ENCODE peak calls at places on chromosomes 16 and 17, in nine cellular contexts. Q is A549, H is fibroblast of pulmonary artery, U is astrocyte of the spinal cord, J is lung, M is AG04449, G is thoracic aorta, F is tibial nerve, O is Panc1. Z is an unnamed sample.

GRCh38 chr16:77076839-77077238 is 114.2 kb upstream of the MON1B start:
- DNase-seq in Q (no peak), H (no peak), U (no peak), J (no peak), M (no peak), G (no peak), F (no peak), O (no peak), Z (no peak)

GRCh38 chr16:49081556-49081955 is 200.1 kb downstream of the CBLN1 start:
- DNase-seq in Q (no peak), H (no peak), U (no peak), J (no peak), M (no peak), G (no peak), F (no peak), O (no peak), Z (no peak)

GRCh38 chr17:22511431-22511830 is 819.1 kb downstream of the KCNJ18 start:
- DNase-seq in Q (no peak), H (no peak), U (no peak), J (no peak), M (no peak), G (no peak), F (no peak), O (no peak), Z (no peak)

GRCh38 chr17:48351916-48352332 is 78.1 kb downstream of the SKAP1 start:
- DNase-seq in Q (peak), H (peak), U (peak), J (no peak), M (no peak), G (no peak), F (no peak), O (no peak), Z (peak)

GRCh38 chr17:74212262-74212912 is 984 bp upstream of the TTYH2 start:
- DNase-seq in Q (no peak), H (no peak), U (no peak), J (no peak), M (no peak), G (no peak), F (no peak), O (no peak), Z (no peak)

GRCh38 chr17:7070712-7071111 is 9.3 kb downstream of the CLEC10A start:
- DNase-seq in Q (no peak), H (no peak), U (no peak), J (no peak), M (no peak), G (no peak), F (no peak), O (no peak), Z (no peak)

GRCh38 chr17:68595986-68596385 is 5.2 kb downstream of the FAM20A start:
- DNase-seq in Q (no peak), H (no peak), U (no peak), J (no peak), M (no peak), G (no peak), F (no peak), O (no peak), Z (no peak)

GRCh38 chr17:36979585-36979941 is 30.8 kb downstream of the AATF start:
- DNase-seq in Q (no peak), H (no peak), U (no peak), J (no peak), M (no peak), G (no peak), F (no peak), O (no peak), Z (no peak)

GRCh38 chr17:56699186-56699895 is 105.8 kb downstream of the NOG start:
- DNase-seq in Q (peak), H (peak), U (peak), J (peak), M (peak), G (peak), F (peak), O (peak), Z (peak)

GRCh38 chr17:3828151-3828851 is 17.7 kb downstream of the NCBP3 start:
- DNase-seq in Q (no peak), H (no peak), U (peak), J (no peak), M (peak), G (no peak), F (no peak), O (no peak), Z (no peak)

GRCh38 chr17:4509402-4509801 is 10.7 kb downstream of the SPNS2 start:
- DNase-seq in Q (no peak), H (no peak), U (peak), J (no peak), M (no peak), G (no peak), F (no peak), O (no peak), Z (no peak)

GRCh38 chr17:19010729-19011505 is 6.4 kb upstream of the FAM83G start:
- DNase-seq in Q (peak), H (no peak), U (no peak), J (no peak), M (no peak), G (no peak), F (no peak), O (no peak), Z (peak)

GRCh38 chr17:82529914-82530300 is 10.4 kb downstream of the FOXK2 start:
- DNase-seq in Q (no peak), H (no peak), U (no peak), J (no peak), M (no peak), G (no peak), F (no peak), O (no peak), Z (no peak)

GRCh38 chr16:11257131-11257938 is 1.3 kb upstream of the SOCS1 start:
- DNase-seq in Q (peak), H (peak), U (peak), J (peak), M (no peak), G (no peak), F (peak), O (no peak), Z (peak)

GRCh38 chr17:27808629-27809028 is 8.3 kb upstream of the NOS2 start:
- DNase-seq in Q (no peak), H (no peak), U (no peak), J (no peak), M (no peak), G (no peak), F (no peak), O (no peak), Z (no peak)

GRCh38 chr17:64133546-64134215 is 3.7 kb upstream of the ERN1 start:
- DNase-seq in Q (peak), H (peak), U (peak), J (no peak), M (no peak), G (no peak), F (no peak), O (peak), Z (peak)

GRCh38 chr17:56929362-56929969 is 15.6 kb upstream of the TRIM25 start:
- DNase-seq in Q (no peak), H (no peak), U (peak), J (no peak), M (no peak), G (no peak), F (no peak), O (no peak), Z (peak)

GRCh38 chr16:67431077-67431804 is at the start of gene HSD11B2:
- DNase-seq in Q (peak), H (peak), U (peak), J (peak), M (no peak), G (no peak), F (no peak), O (no peak), Z (peak)

GRCh38 chr17:47220531-47220999 is 11.4 kb downstream of the MYL4 start:
- DNase-seq in Q (no peak), H (no peak), U (no peak), J (no peak), M (no peak), G (no peak), F (no peak), O (no peak), Z (no peak)

GRCh38 chr16:58509256-58510096 is 5.8 kb upstream of the SETD6 start:
- DNase-seq in Q (no peak), H (no peak), U (no peak), J (no peak), M (no peak), G (no peak), F (no peak), O (no peak), Z (no peak)

GRCh38 chr16:719815-720506 is 985 bp upstream of the ANTKMT start:
- DNase-seq in Q (peak), H (no peak), U (no peak), J (no peak), M (no peak), G (no peak), F (no peak), O (no peak), Z (peak)

GRCh38 chr16:75042423-75043174 is 43.8 kb downstream of the ZNRF1 start:
- DNase-seq in Q (no peak), H (no peak), U (no peak), J (no peak), M (no peak), G (no peak), F (no peak), O (no peak), Z (no peak)

GRCh38 chr16:30896203-30896889 is at the start of gene CTF1:
- DNase-seq in Q (no peak), H (peak), U (peak), J (peak), M (peak), G (no peak), F (peak), O (no peak), Z (peak)

GRCh38 chr17:52207786-52208185 is 49.3 kb upstream of the CA10 start:
- DNase-seq in Q (no peak), H (no peak), U (no peak), J (no peak), M (no peak), G (no peak), F (no peak), O (no peak), Z (no peak)

GRCh38 chr16:49575352-49576172 is 202.0 kb downstream of the C16orf78 start:
- DNase-seq in Q (no peak), H (no peak), U (no peak), J (no peak), M (no peak), G (no peak), F (peak), O (no peak), Z (no peak)

GRCh38 chr16:56389554-56389953 is 35.8 kb downstream of the AMFR start:
- DNase-seq in Q (peak), H (peak), U (peak), J (no peak), M (peak), G (no peak), F (no peak), O (no peak), Z (peak)

DNA sequence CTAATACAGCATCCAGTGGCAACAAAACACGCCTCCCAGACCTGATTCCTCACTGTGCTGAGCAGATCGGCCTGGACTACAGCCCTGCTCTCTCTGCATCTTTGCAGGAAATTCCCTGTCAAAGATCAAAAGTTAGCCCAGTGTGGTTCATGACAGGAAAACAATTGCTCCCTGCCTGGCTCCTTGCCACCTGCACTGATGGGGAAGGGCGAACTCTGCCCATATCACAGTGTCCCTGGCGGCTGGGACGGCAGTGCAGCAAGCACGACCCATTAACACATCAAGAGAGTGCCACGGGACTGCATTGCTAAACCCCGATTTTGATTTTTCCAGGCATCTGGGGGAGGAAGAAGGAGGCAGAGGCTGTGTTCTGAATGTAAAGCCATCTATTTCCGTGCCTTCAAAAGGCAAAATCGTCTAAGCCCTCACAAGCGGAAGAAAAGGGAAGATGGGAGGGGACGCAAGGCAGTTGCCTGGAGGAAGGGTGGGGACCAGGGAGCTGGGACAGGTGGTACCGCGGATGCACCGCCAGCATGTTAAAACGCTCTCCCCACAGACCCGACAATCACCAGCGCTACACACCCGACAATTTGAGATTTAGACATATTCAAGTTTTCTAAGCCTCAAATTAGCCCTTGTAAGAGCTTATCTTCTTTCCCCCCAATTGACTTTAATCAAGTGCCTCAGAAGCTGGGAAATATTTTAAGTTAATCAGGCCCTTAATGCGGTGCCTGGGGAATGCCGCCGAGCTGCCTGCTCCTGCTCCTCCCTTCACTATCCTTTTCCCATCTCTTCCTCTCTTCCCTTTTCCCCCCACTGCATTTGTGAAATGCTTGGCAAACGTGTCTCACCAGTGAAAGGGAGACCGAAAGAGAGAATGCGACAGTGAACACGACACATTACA is 238.8 kb upstream of the CDH5 start:
- DNase-seq in Q (no peak), H (peak), U (no peak), J (no peak), M (no peak), G (no peak), F (peak), O (no peak), Z (no peak)
- TF ChIP-seq CTCF in Q (no peak), H (peak), U (no peak), J (no peak), M (no peak), G (no peak), F (peak), O (no peak), Z (no peak)

GRCh38 chr16:51287231-51287630 is 136.2 kb upstream of the SALL1 start:
- DNase-seq in Q (no peak), H (no peak), U (no peak), J (no peak), M (no peak), G (no peak), F (no peak), O (no peak), Z (no peak)
- TF ChIP-seq CTCF in Q (no peak), H (no peak), U (no peak), J (no peak), M (no peak), G (no peak), F (no peak), O (no peak), Z (no peak)

GRCh38 chr16:85027968-85028637 is 508 bp downstream of the KIAA0513 start:
- DNase-seq in Q (no peak), H (no peak), U (no peak), J (no peak), M (no peak), G (no peak), F (no peak), O (no peak), Z (no peak)
- TF ChIP-seq CTCF in Q (no peak), H (no peak), U (peak), J (no peak), M (peak), G (peak), F (no peak), O (no peak), Z (no peak)

DNA sequence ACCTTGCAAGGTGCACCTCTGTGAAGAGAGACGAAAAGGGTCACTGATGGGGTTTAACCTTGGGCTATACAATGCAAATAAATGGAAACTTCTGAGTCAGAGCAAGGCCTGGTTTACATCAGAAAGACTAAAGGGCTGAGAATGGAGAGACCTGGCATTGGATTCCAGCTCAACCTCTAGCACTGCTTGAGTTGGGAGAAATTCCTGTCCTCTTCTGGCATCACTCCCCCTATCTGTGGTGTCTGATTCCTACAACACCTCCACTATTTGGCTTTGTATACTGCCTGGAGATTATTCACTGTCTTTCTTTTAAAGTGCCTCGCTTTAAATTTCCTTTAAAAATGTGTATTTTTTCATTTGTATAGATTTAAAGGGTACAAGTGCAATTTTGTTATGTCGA is 68.8 kb downstream of the GPR139 start:
- DNase-seq in Q (no peak), H (no peak), U (no peak), J (no peak), M (no peak), G (no peak), F (no peak), O (no peak), Z (no peak)
- TF ChIP-seq CTCF in Q (no peak), H (no peak), U (no peak), J (no peak), M (no peak), G (no peak), F (no peak), O (peak), Z (no peak)

GRCh38 chr16:64408699-64409098 is 713.2 kb downstream of the CDH11 start:
- DNase-seq in Q (no peak), H (no peak), U (no peak), J (no peak), M (no peak), G (no peak), F (no peak), O (no peak), Z (no peak)
- TF ChIP-seq CTCF in Q (no peak), H (no peak), U (no peak), J (no peak), M (no peak), G (no peak), F (no peak), O (no peak), Z (no peak)

GRCh38 chr16:80824623-80825364 is 20.4 kb upstream of the CDYL2 start:
- DNase-seq in Q (peak), H (peak), U (peak), J (no peak), M (no peak), G (no peak), F (peak), O (peak), Z (peak)

GRCh38 chr16:80828495-80828894 is 24.1 kb upstream of the CDYL2 start:
- DNase-seq in Q (no peak), H (no peak), U (no peak), J (no peak), M (no peak), G (no peak), F (no peak), O (no peak), Z (no peak)

GRCh38 chr16:80831039-80831438 is 26.6 kb upstream of the CDYL2 start:
- DNase-seq in Q (no peak), H (no peak), U (no peak), J (no peak), M (no peak), G (no peak), F (no peak), O (no peak), Z (no peak)

GRCh38 chr16:80825365-80825758 is 21.0 kb upstream of the CDYL2 start:
- DNase-seq in Q (no peak), H (no peak), U (no peak), J (no peak), M (no peak), G (no peak), F (no peak), O (no peak), Z (no peak)

DNA sequence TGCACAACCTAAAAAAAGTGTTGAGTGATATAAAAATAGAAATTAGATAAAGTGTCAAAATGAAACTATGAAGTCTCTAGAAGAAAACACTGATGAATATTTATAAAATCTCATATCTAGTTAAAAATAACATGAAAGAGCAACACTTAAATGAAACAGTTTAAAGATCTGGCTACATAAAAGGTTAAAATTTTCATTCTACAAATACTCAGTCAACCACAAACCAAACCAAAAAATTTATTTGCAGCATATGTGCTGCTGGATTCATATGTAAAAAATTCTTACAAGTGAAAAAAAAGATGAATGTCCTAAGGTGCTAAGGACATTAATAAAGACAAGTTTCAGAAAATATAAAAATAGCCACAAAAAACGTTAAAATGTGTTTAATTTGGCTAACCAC is 22.6 kb upstream of the CDYL2 start:
- DNase-seq in Q (no peak), H (no peak), U (no peak), J (no peak), M (no peak), G (no peak), F (no peak), O (no peak), Z (no peak)
- TF ChIP-seq CTCF in Q (no peak), H (no peak), U (no peak), J (no peak), M (no peak), G (no peak), F (no peak), O (no peak), Z (no peak)

GRCh38 chr17:62692159-62692651 is 64.7 kb downstream of the MRC2 start:
- DNase-seq in Q (no peak), H (no peak), U (no peak), J (no peak), M (no peak), G (no peak), F (no peak), O (no peak), Z (no peak)

GRCh38 chr17:62689441-62690167 is 62.1 kb downstream of the MRC2 start:
- DNase-seq in Q (no peak), H (no peak), U (no peak), J (no peak), M (no peak), G (no peak), F (no peak), O (no peak), Z (no peak)

GRCh38 chr17:62687997-62688396 is 60.5 kb downstream of the MRC2 start:
- DNase-seq in Q (no peak), H (no peak), U (no peak), J (no peak), M (no peak), G (no peak), F (no peak), O (no peak), Z (no peak)

GRCh38 chr17:62688398-62689140 is 61.1 kb downstream of the MRC2 start:
- DNase-seq in Q (no peak), H (no peak), U (no peak), J (no peak), M (no peak), G (no peak), F (no peak), O (no peak), Z (no peak)

DNA sequence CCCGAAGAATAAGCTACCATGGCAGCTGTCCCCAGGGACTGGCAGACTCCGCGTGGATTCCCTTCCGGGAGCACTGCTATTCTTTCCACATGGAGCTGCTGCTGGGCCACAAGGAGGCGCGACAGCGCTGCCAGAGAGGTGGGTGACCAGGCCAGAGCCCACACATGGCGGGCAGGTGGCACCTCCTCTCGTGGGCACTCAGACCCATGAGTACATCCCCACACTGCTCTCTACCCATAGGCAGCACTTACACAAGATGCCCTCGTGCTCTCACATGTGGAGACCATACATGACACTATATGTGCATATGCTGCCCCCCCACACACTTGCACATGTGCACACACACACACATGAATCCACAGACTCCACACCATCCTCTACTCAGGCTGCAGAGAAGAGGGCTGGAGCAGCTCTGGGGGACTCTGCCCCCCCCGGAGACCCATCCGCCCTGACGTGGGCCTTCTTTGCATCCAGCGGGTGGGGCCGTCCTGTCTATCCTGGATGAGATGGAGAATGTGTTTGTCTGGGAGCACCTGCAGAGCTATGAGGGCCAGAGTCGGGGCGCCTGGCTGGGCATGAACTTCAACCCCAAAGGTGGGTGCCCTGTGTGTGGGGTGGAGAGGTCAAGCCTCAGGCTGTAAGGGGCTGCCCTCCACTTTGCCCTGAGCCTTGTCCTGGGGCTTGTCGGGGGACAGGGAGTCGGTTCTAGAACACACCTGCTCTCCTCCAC is 62.9 kb downstream of the MRC2 start:
- DNase-seq in Q (no peak), H (no peak), U (no peak), J (no peak), M (no peak), G (no peak), F (no peak), O (no peak), Z (no peak)
- TF ChIP-seq CTCF in Q (peak), H (no peak), U (no peak), J (no peak), M (no peak), G (no peak), F (no peak), O (no peak), Z (no peak)

Z was measured in MCF 10A.